ENCODE peak calls at places on chromosomes 11 and 22, in four cellular contexts. E is fibroblast of lung; B is CD8-positive, alpha-beta memory T cell; Q is kidney. P is an unnamed sample.

GRCh38 chr11:113895367-113896155 is 9.0 kb upstream of the HTR3B start:
- DNase-seq in E (no peak), B (no peak), Q (no peak), P (no peak)

GRCh38 chr11:123304828-123305530 is 109.9 kb upstream of the CLMP start:
- DNase-seq in E (no peak), B (no peak), Q (no peak), P (no peak)

GRCh38 chr11:36391062-36391461 is 95.0 kb downstream of the PRR5L start:
- DNase-seq in E (no peak), B (no peak), Q (no peak), P (no peak)

GRCh38 chr11:121300972-121301699 is 8.6 kb downstream of the SC5D start:
- DNase-seq in E (peak; percentile 32), B (no peak), Q (no peak), P (no peak)

GRCh38 chr11:90134420-90135003 is at the start of gene NAALAD2:
- DNase-seq in E (peak; percentile 67), B (no peak), Q (peak; percentile 82), P (peak; percentile 65)

GRCh38 chr11:69598147-69598546 is 42.8 kb upstream of the CCND1 start:
- DNase-seq in E (peak; percentile 9), B (no peak), Q (no peak), P (no peak)

GRCh38 chr22:37276771-37277170 is 5.5 kb upstream of the CYTH4 start:
- DNase-seq in E (no peak), B (no peak), Q (peak; percentile 32), P (no peak)

GRCh38 chr11:199782-200181 is 6.9 kb downstream of the SCGB1C1 start:
- DNase-seq in E (no peak), B (no peak), Q (peak; percentile 63), P (peak; percentile 55)

GRCh38 chr22:49355206-49355920 is 472.3 kb downstream of the BRD1 start:
- DNase-seq in E (no peak), B (no peak), Q (peak; percentile 73), P (peak; percentile 52)

DNA sequence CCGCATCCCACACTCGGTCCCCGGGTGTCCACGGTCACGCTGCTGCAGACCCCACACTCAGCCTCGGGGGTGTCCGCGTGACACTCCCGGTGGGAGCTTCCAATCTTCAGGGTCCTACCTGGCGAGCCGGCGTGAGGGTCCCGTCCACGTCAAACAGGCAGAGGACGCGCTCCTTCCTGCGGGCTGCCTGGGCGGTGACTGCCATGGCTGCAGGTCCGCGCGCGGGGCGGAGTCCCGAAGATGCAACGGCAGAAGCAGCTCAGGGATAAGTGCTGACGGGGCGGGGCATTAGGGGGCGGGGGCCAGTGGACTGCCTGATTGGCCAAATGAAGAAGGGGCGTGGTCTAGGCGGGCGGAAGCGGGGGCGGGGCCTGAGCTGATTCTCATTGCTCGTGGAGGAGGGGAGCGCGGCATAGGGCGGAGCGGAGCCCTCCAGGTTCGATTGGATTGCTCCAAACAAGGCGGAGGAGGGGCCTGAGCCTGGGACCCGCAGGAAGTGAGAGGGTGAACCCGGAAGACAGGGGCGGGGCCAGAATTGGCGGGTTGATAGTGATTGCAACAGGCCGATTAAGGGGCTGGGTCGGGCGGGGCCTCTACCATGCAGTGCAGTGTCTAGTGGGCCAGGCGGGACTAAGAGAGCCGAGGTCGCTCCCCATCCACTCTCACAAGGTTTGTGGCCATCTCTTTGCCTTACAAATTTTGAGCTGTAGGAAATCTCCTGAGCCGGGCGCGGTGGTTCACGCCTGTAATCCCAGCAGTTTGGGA is at the start of gene PMM1:
- DNase-seq in E (peak; percentile 99), B (peak; percentile 100), Q (peak; percentile 100), P (peak; percentile 100)
- H3K27ac ChIP-seq in E (peak within 1 kb of the TSS; percentile 86), B (peak within 1 kb of the TSS; percentile 72), Q (peak within 1 kb of the TSS; percentile 76), P (peak within 1 kb of the TSS; percentile 86)

DNA sequence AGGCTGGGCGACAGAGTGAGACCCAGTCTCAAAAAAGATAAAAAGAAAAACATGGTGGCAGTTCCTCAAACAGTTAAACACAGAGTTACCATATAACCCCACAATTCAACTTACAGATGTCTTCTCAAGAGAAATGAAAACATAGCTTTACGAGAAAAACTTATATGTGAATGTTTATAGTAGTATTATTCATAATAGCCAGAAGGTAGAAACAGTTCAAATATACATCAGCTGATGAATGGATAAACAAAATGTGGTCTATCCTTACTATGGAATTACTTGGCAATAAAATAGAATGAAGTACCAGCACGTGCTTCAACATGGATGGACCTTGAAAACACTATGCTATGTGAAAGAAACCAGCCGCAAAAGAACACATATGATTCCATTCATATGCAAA is 12.3 kb downstream of the NF2 start:
- DNase-seq in E (no peak), B (no peak), Q (no peak), P (no peak)
- H3K4me1 ChIP-seq in E (peaks cover 14% of the 10 kb centered on the region), B (peaks cover 2% of the 10 kb centered on the region), Q (peaks cover 8% of the 10 kb centered on the region), P (peaks cover 17% of the 10 kb centered on the region)

GRCh38 chr22:32858121-32858703 is 56.7 kb downstream of the TIMP3 start:
- DNase-seq in E (no peak), B (no peak), Q (no peak), P (no peak)

GRCh38 chr22:32859743-32860142 is 58.2 kb downstream of the TIMP3 start:
- DNase-seq in E (no peak), B (no peak), Q (no peak), P (no peak)

GRCh38 chr22:32862083-32862482 is 60.6 kb downstream of the TIMP3 start:
- DNase-seq in E (no peak), B (no peak), Q (no peak), P (no peak)

GRCh38 chr22:32861330-32861729 is 59.8 kb downstream of the TIMP3 start:
- DNase-seq in E (peak; percentile 12), B (no peak), Q (no peak), P (no peak)

GRCh38 chr22:32858957-32859356 is 57.5 kb downstream of the TIMP3 start:
- DNase-seq in E (no peak), B (no peak), Q (no peak), P (no peak)
- H3K36me3 ChIP-seq in E (peaks cover 17% of the 10 kb centered on the region), B (no peaks in the 10 kb centered on the region), Q (peaks cover 28% of the 10 kb centered on the region), P (peaks cover 77% of the 10 kb centered on the region)

GRCh38 chr11:72069787-72070251 is 10.5 kb downstream of the NUMA1 start:
- DNase-seq in E (peak; percentile 88), B (no peak), Q (peak; percentile 93), P (peak; percentile 89)
- H3K27ac ChIP-seq in E (peak overlapping the region; percentile 78), B (no peak overlapping the region), Q (peak overlapping the region; percentile 78), P (peak overlapping the region; percentile 84)

DNA sequence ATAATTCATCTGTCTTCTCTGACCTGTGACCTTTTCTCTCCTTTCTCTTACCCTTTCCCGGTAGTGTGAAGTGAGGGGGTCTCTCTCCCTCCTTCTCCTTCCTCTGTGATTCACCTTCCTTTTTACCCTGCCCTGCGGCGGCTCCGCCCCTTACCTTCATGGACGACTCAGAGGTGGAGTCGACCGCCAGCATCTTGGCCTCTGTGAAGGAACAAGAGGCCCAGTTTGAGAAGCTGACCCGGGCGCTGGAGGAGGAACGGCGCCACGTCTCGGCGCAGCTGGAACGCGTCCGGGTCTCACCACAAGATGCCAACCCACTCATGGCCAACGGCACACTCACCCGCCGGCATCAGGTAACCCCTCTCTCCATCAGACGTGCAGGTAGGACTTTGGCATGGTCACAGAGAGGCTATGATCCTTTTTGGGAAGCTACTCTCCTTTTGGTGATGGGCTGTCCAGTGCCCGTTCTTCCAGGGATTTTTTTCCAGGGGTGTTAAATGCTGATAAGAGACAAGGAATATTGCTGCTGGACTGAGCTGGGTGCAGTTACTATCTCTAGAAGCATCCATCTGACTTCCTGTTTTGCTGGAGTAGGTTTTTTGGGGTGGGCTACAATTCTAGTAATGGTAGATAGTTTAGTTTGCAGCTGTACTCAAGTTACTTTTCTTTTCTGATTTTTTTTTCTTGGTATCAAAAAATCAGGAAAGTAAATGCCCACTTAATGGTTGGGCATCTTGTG is 29.9 kb downstream of the CTNND1 start:
- DNase-seq in E (no peak), B (no peak), Q (peak; percentile 75), P (no peak)
- H3K4me1 ChIP-seq in E (peaks cover 6% of the 10 kb centered on the region), B (peaks cover 37% of the 10 kb centered on the region), Q (peaks cover 47% of the 10 kb centered on the region), P (peaks cover 78% of the 10 kb centered on the region)

GRCh38 chr11:134337051-134337450 is 5.3 kb downstream of the GLB1L2 start:
- DNase-seq in E (no peak), B (no peak), Q (no peak), P (no peak)
- H3K36me3 ChIP-seq in E (no peaks in the 10 kb centered on the region), B (no peaks in the 10 kb centered on the region), Q (no peaks in the 10 kb centered on the region), P (no peaks in the 10 kb centered on the region)